ENCODE peak calls at places on chromosome 17, in seven cellular contexts. One of them, this sample, is unnamed.

GRCh38 chr17:40318835-40319332 is 9.9 kb downstream of the RARA start:
- DNase-seq in GM13976: no peak
- DNase-seq in glutamatergic neuron: peak; percentile 14
- DNase-seq in neural crest cell: no peak
- DNase-seq in prostate gland: no peak
- DNase-seq in dorsolateral prefrontal cortex: peak; percentile 43
- DNase-seq in AG09319: no peak
- DNase-seq in this sample: no peak

GRCh38 chr17:12290207-12290606 is 269.5 kb downstream of the MAP2K4 start:
- DNase-seq in dorsolateral prefrontal cortex: no peak
- DNase-seq in glutamatergic neuron: no peak
- DNase-seq in neural crest cell: no peak
- DNase-seq in prostate gland: no peak
- DNase-seq in GM13976: no peak
- DNase-seq in AG09319: no peak
- DNase-seq in this sample: no peak

GRCh38 chr17:40895106-40895730 is 10.2 kb upstream of the KRT20 start:
- DNase-seq in AG09319: no peak
- DNase-seq in prostate gland: no peak
- DNase-seq in neural crest cell: no peak
- DNase-seq in GM13976: no peak
- DNase-seq in glutamatergic neuron: no peak
- DNase-seq in dorsolateral prefrontal cortex: no peak
- DNase-seq in this sample: no peak

GRCh38 chr17:247767-248166 is 66.3 kb upstream of the DOC2B start:
- DNase-seq in dorsolateral prefrontal cortex: peak; percentile 39
- DNase-seq in prostate gland: no peak
- DNase-seq in neural crest cell: no peak
- DNase-seq in glutamatergic neuron: no peak
- DNase-seq in AG09319: no peak
- DNase-seq in GM13976: no peak
- DNase-seq in this sample: no peak

GRCh38 chr17:2283302-2283701 is 20.3 kb downstream of the SMG6 start:
- DNase-seq in dorsolateral prefrontal cortex: no peak
- DNase-seq in AG09319: no peak
- DNase-seq in GM13976: no peak
- DNase-seq in prostate gland: no peak
- DNase-seq in neural crest cell: no peak
- DNase-seq in glutamatergic neuron: no peak
- DNase-seq in this sample: no peak

GRCh38 chr17:48726182-48726915 is 2.2 kb downstream of the HOXB13 start:
- DNase-seq in neural crest cell: no peak
- DNase-seq in glutamatergic neuron: no peak
- DNase-seq in AG09319: no peak
- DNase-seq in GM13976: no peak
- DNase-seq in dorsolateral prefrontal cortex: no peak
- DNase-seq in prostate gland: no peak
- DNase-seq in this sample: no peak

GRCh38 chr17:33125552-33125950 is 133.9 kb downstream of the SPACA3 start:
- DNase-seq in dorsolateral prefrontal cortex: no peak
- DNase-seq in glutamatergic neuron: no peak
- DNase-seq in neural crest cell: no peak
- DNase-seq in GM13976: no peak
- DNase-seq in AG09319: no peak
- DNase-seq in prostate gland: no peak
- DNase-seq in this sample: no peak

GRCh38 chr17:59423137-59423703 is 91.8 kb downstream of the YPEL2 start:
- DNase-seq in prostate gland: no peak
- DNase-seq in AG09319: no peak
- DNase-seq in glutamatergic neuron: no peak
- DNase-seq in dorsolateral prefrontal cortex: no peak
- DNase-seq in GM13976: no peak
- DNase-seq in neural crest cell: no peak
- DNase-seq in this sample: no peak

GRCh38 chr17:77372444-77373297 is 231.9 kb downstream of the SEC14L1 start:
- DNase-seq in dorsolateral prefrontal cortex: peak; percentile 65
- DNase-seq in prostate gland: peak; percentile 47
- DNase-seq in neural crest cell: peak; percentile 79
- DNase-seq in glutamatergic neuron: peak; percentile 70
- DNase-seq in AG09319: peak; percentile 89
- DNase-seq in GM13976: peak; percentile 85
- DNase-seq in this sample: no peak

GRCh38 chr17:83195330-83196087 is 116.1 kb downstream of the METRNL start:
- DNase-seq in glutamatergic neuron: peak; percentile 4
- DNase-seq in GM13976: no peak
- DNase-seq in AG09319: peak; percentile 52
- DNase-seq in dorsolateral prefrontal cortex: peak; percentile 40
- DNase-seq in prostate gland: peak; percentile 73
- DNase-seq in neural crest cell: no peak
- DNase-seq in this sample: no peak

GRCh38 chr17:78107976-78108725 is 20.4 kb downstream of the TMC6 start:
- DNase-seq in dorsolateral prefrontal cortex: no peak
- DNase-seq in prostate gland: no peak
- DNase-seq in AG09319: no peak
- DNase-seq in neural crest cell: no peak
- DNase-seq in glutamatergic neuron: no peak
- DNase-seq in GM13976: no peak
- DNase-seq in this sample: no peak

GRCh38 chr17:71237903-71238538 is 882.8 kb upstream of the SOX9 start:
- DNase-seq in glutamatergic neuron: no peak
- DNase-seq in AG09319: peak; percentile 32
- DNase-seq in GM13976: no peak
- DNase-seq in dorsolateral prefrontal cortex: no peak
- DNase-seq in prostate gland: no peak
- DNase-seq in neural crest cell: no peak
- DNase-seq in this sample: no peak

GRCh38 chr17:12094336-12094735 is 73.7 kb downstream of the MAP2K4 start:
- DNase-seq in GM13976: no peak
- DNase-seq in prostate gland: no peak
- DNase-seq in neural crest cell: no peak
- DNase-seq in AG09319: no peak
- DNase-seq in glutamatergic neuron: no peak
- DNase-seq in dorsolateral prefrontal cortex: no peak
- DNase-seq in this sample: no peak

GRCh38 chr17:19310151-19310550 is 52.4 kb downstream of the B9D1 start:
- DNase-seq in prostate gland: no peak
- DNase-seq in AG09319: no peak
- DNase-seq in neural crest cell: no peak
- DNase-seq in dorsolateral prefrontal cortex: peak; percentile 37
- DNase-seq in GM13976: no peak
- DNase-seq in glutamatergic neuron: no peak
- DNase-seq in this sample: no peak

GRCh38 chr17:40224707-40225092 is 5.6 kb downstream of the WIPF2 start:
- DNase-seq in dorsolateral prefrontal cortex: no peak
- DNase-seq in GM13976: no peak
- DNase-seq in AG09319: no peak
- DNase-seq in glutamatergic neuron: no peak
- DNase-seq in neural crest cell: no peak
- DNase-seq in prostate gland: no peak
- DNase-seq in this sample: no peak

GRCh38 chr17:82334204-82334621 is 647 bp upstream of the SECTM1 start:
- DNase-seq in neural crest cell: no peak
- DNase-seq in prostate gland: no peak
- DNase-seq in AG09319: no peak
- DNase-seq in glutamatergic neuron: no peak
- DNase-seq in GM13976: no peak
- DNase-seq in dorsolateral prefrontal cortex: no peak
- DNase-seq in this sample: no peak

GRCh38 chr17:1354022-1354421 is 46.0 kb downstream of the YWHAE start:
- DNase-seq in prostate gland: no peak
- DNase-seq in AG09319: no peak
- DNase-seq in glutamatergic neuron: no peak
- DNase-seq in neural crest cell: no peak
- DNase-seq in dorsolateral prefrontal cortex: no peak
- DNase-seq in GM13976: no peak
- DNase-seq in this sample: no peak

GRCh38 chr17:1779571-1780074 is 17.8 kb downstream of the SERPINF1 start:
- DNase-seq in GM13976: no peak
- DNase-seq in prostate gland: peak; percentile 76
- DNase-seq in dorsolateral prefrontal cortex: no peak
- DNase-seq in neural crest cell: no peak
- DNase-seq in glutamatergic neuron: no peak
- DNase-seq in AG09319: peak; percentile 89
- DNase-seq in this sample: no peak

GRCh38 chr17:265726-266125 is 84.3 kb upstream of the DOC2B start:
- DNase-seq in glutamatergic neuron: no peak
- DNase-seq in GM13976: no peak
- DNase-seq in dorsolateral prefrontal cortex: peak; percentile 33
- DNase-seq in prostate gland: no peak
- DNase-seq in neural crest cell: no peak
- DNase-seq in AG09319: no peak
- DNase-seq in this sample: no peak

GRCh38 chr17:15954222-15954621 is 9.3 kb downstream of the ADORA2B start:
- DNase-seq in glutamatergic neuron: no peak
- DNase-seq in dorsolateral prefrontal cortex: no peak
- DNase-seq in prostate gland: no peak
- DNase-seq in GM13976: no peak
- DNase-seq in neural crest cell: no peak
- DNase-seq in AG09319: peak; percentile 24
- DNase-seq in this sample: no peak
- TF ChIP-seq CTCF in glutamatergic neuron: no peak
- TF ChIP-seq CTCF in dorsolateral prefrontal cortex: no peak
- TF ChIP-seq CTCF in prostate gland: no peak
- TF ChIP-seq CTCF in GM13976: no peak
- TF ChIP-seq CTCF in neural crest cell: no peak
- TF ChIP-seq CTCF in AG09319: no peak
- TF ChIP-seq CTCF in this sample: no peak

DNA sequence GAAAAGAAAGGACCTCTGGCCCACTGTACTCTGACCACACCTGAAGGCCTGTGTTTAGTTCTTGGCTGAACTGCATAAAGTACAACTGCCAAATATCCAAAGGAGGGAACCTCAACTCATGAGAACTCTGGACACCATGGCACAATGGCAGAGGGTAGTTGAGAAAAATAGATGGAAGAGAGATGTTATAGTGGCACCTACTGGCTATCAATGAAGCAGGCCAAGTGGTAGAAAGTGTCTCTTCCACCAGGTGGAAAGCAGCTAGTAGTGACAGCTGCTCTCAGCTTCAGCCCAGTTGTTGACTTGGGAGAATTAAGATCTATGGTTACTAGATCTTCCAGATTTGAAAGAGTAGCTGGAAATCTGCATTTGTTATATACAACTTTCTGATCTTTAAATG is 3.2 kb downstream of the MED31 start:
- DNase-seq in dorsolateral prefrontal cortex: no peak
- DNase-seq in GM13976: no peak
- DNase-seq in glutamatergic neuron: no peak
- DNase-seq in neural crest cell: no peak
- DNase-seq in prostate gland: no peak
- DNase-seq in AG09319: no peak
- DNase-seq in this sample: no peak
- TF ChIP-seq CTCF in dorsolateral prefrontal cortex: no peak
- TF ChIP-seq CTCF in GM13976: peak; percentile 27
- TF ChIP-seq CTCF in glutamatergic neuron: no peak
- TF ChIP-seq CTCF in neural crest cell: no peak
- TF ChIP-seq CTCF in prostate gland: no peak
- TF ChIP-seq CTCF in AG09319: no peak
- TF ChIP-seq CTCF in this sample: peak; percentile 28

GRCh38 chr17:56652608-56653007 is 59.1 kb downstream of the NOG start:
- DNase-seq in glutamatergic neuron: no peak
- DNase-seq in GM13976: no peak
- DNase-seq in dorsolateral prefrontal cortex: no peak
- DNase-seq in AG09319: no peak
- DNase-seq in prostate gland: no peak
- DNase-seq in neural crest cell: no peak
- DNase-seq in this sample: no peak

GRCh38 chr17:56658648-56659047 is 65.1 kb downstream of the NOG start:
- DNase-seq in glutamatergic neuron: no peak
- DNase-seq in AG09319: no peak
- DNase-seq in prostate gland: no peak
- DNase-seq in neural crest cell: no peak
- DNase-seq in dorsolateral prefrontal cortex: no peak
- DNase-seq in GM13976: no peak
- DNase-seq in this sample: no peak

GRCh38 chr17:56656961-56657360 is 63.5 kb downstream of the NOG start:
- DNase-seq in GM13976: no peak
- DNase-seq in glutamatergic neuron: no peak
- DNase-seq in AG09319: no peak
- DNase-seq in dorsolateral prefrontal cortex: no peak
- DNase-seq in prostate gland: no peak
- DNase-seq in neural crest cell: no peak
- DNase-seq in this sample: no peak

GRCh38 chr17:56648814-56649213 is 55.3 kb downstream of the NOG start:
- DNase-seq in glutamatergic neuron: no peak
- DNase-seq in prostate gland: no peak
- DNase-seq in neural crest cell: no peak
- DNase-seq in dorsolateral prefrontal cortex: no peak
- DNase-seq in GM13976: no peak
- DNase-seq in AG09319: no peak
- DNase-seq in this sample: no peak

GRCh38 chr17:56653877-56654276 is 60.4 kb downstream of the NOG start:
- DNase-seq in prostate gland: no peak
- DNase-seq in glutamatergic neuron: peak; percentile 38
- DNase-seq in dorsolateral prefrontal cortex: no peak
- DNase-seq in AG09319: no peak
- DNase-seq in neural crest cell: peak; percentile 16
- DNase-seq in GM13976: peak; percentile 51
- DNase-seq in this sample: no peak
- TF ChIP-seq CTCF in prostate gland: no peak
- TF ChIP-seq CTCF in glutamatergic neuron: peak; percentile 71
- TF ChIP-seq CTCF in dorsolateral prefrontal cortex: peak; percentile 38
- TF ChIP-seq CTCF in AG09319: peak; percentile 60
- TF ChIP-seq CTCF in neural crest cell: peak; percentile 63
- TF ChIP-seq CTCF in GM13976: peak; percentile 40
- TF ChIP-seq CTCF in this sample: peak; percentile 90

GRCh38 chr17:29933379-29933778 is 3.4 kb upstream of the SSH2 start:
- DNase-seq in AG09319: no peak
- DNase-seq in GM13976: no peak
- DNase-seq in neural crest cell: no peak
- DNase-seq in prostate gland: no peak
- DNase-seq in glutamatergic neuron: no peak
- DNase-seq in dorsolateral prefrontal cortex: no peak
- DNase-seq in this sample: no peak
- TF ChIP-seq CTCF in AG09319: peak; percentile 48
- TF ChIP-seq CTCF in GM13976: no peak
- TF ChIP-seq CTCF in neural crest cell: no peak
- TF ChIP-seq CTCF in prostate gland: no peak
- TF ChIP-seq CTCF in glutamatergic neuron: no peak
- TF ChIP-seq CTCF in dorsolateral prefrontal cortex: peak; percentile 22
- TF ChIP-seq CTCF in this sample: peak; percentile 42

DNA sequence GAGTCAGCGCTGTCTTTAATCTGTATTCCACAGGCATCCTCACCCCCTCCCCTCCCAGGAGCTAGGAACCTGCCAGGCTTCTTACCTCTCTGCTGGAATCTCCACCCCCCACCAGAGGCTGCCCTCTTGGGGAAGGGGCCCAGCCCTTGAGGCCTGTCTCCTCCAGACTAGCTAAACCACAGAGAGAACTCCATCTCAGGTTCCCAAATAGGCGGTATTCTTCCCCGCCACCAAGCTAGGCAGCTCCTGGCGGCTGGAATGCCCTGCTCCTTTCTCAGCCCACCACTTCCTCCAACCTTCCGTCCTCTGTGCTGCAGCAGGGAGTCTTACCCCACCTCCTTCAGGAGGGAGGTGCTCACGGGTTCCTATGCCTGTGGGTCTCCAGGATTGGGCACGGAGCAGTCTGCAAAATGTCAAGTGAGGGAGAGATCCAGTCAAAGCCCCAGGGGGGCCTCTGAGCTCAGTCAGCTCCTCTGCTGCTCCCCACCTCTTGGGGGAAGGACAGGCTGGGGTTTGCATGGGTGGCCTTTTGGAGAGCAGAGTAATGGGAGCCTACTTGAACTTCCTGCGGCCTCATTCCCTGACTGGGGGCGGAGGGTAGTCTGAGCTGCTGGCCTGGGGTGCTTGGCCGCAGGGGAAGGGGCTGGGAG is 55.7 kb downstream of the SREBF1 start:
- DNase-seq in GM13976: no peak
- DNase-seq in AG09319: no peak
- DNase-seq in neural crest cell: peak; percentile 22
- DNase-seq in prostate gland: no peak
- DNase-seq in glutamatergic neuron: no peak
- DNase-seq in dorsolateral prefrontal cortex: no peak
- DNase-seq in this sample: no peak
- TF ChIP-seq CTCF in GM13976: no peak
- TF ChIP-seq CTCF in AG09319: no peak
- TF ChIP-seq CTCF in neural crest cell: peak; percentile 50
- TF ChIP-seq CTCF in prostate gland: no peak
- TF ChIP-seq CTCF in glutamatergic neuron: no peak
- TF ChIP-seq CTCF in dorsolateral prefrontal cortex: no peak
- TF ChIP-seq CTCF in this sample: no peak

This sample was measured in D721Med.